ENCODE peak calls at places on chromosomes 7 and 10, in six cellular contexts. One of them, this sample, is unnamed.

GRCh38 chr7:92641921-92642511 is 51.8 kb upstream of the FAM133B start:
- ATAC-seq in IMR-90: peak; percentile 53
- ATAC-seq in HepG2: no peak
- ATAC-seq in HCT116: peak; percentile 58
- ATAC-seq in right lobe of liver: peak; percentile 12
- ATAC-seq in GM12878: peak; percentile 83
- ATAC-seq in this sample: no peak

GRCh38 chr7:84822941-84823510 is 363.8 kb downstream of the SEMA3D start:
- ATAC-seq in IMR-90: no peak
- ATAC-seq in HepG2: no peak
- ATAC-seq in HCT116: no peak
- ATAC-seq in right lobe of liver: no peak
- ATAC-seq in GM12878: no peak
- ATAC-seq in this sample: no peak

GRCh38 chr7:112073530-112073929 is 132.7 kb downstream of the DOCK4 start:
- ATAC-seq in IMR-90: no peak
- ATAC-seq in HepG2: no peak
- ATAC-seq in HCT116: no peak
- ATAC-seq in right lobe of liver: no peak
- ATAC-seq in GM12878: no peak
- ATAC-seq in this sample: no peak

GRCh38 chr7:106537119-106537518 is 123.8 kb downstream of the CCDC71L start:
- ATAC-seq in IMR-90: no peak
- ATAC-seq in HepG2: no peak
- ATAC-seq in HCT116: no peak
- ATAC-seq in right lobe of liver: peak; percentile 48
- ATAC-seq in GM12878: no peak
- ATAC-seq in this sample: no peak

GRCh38 chr7:24865994-24866615 is 108.8 kb upstream of the GSDME start:
- ATAC-seq in IMR-90: no peak
- ATAC-seq in HepG2: no peak
- ATAC-seq in HCT116: no peak
- ATAC-seq in right lobe of liver: no peak
- ATAC-seq in GM12878: peak; percentile 71
- ATAC-seq in this sample: no peak

GRCh38 chr10:62755662-62756653 is 48.6 kb upstream of the ADO start:
- ATAC-seq in IMR-90: no peak
- ATAC-seq in HepG2: no peak
- ATAC-seq in HCT116: no peak
- ATAC-seq in right lobe of liver: no peak
- ATAC-seq in GM12878: peak; percentile 91
- ATAC-seq in this sample: no peak

GRCh38 chr10:2836921-2837662 is 230.3 kb upstream of the PFKP start:
- ATAC-seq in IMR-90: no peak
- ATAC-seq in HepG2: no peak
- ATAC-seq in HCT116: no peak
- ATAC-seq in right lobe of liver: no peak
- ATAC-seq in GM12878: no peak
- ATAC-seq in this sample: no peak

GRCh38 chr10:89589091-89589725 is 53.8 kb upstream of the SLC16A12 start:
- ATAC-seq in IMR-90: no peak
- ATAC-seq in HepG2: no peak
- ATAC-seq in HCT116: no peak
- ATAC-seq in right lobe of liver: no peak
- ATAC-seq in GM12878: no peak
- ATAC-seq in this sample: no peak

GRCh38 chr7:49479421-49479820 is 294.0 kb upstream of the VWC2 start:
- ATAC-seq in IMR-90: no peak
- ATAC-seq in HepG2: no peak
- ATAC-seq in HCT116: no peak
- ATAC-seq in right lobe of liver: no peak
- ATAC-seq in GM12878: no peak
- ATAC-seq in this sample: no peak

GRCh38 chr7:85600425-85600824 is 413.6 kb upstream of the SEMA3D start:
- ATAC-seq in IMR-90: peak; percentile 38
- ATAC-seq in HepG2: no peak
- ATAC-seq in HCT116: no peak
- ATAC-seq in right lobe of liver: no peak
- ATAC-seq in GM12878: no peak
- ATAC-seq in this sample: no peak

GRCh38 chr7:5824297-5824610 is 42.8 kb upstream of the RNF216 start:
- ATAC-seq in IMR-90: no peak
- ATAC-seq in HepG2: no peak
- ATAC-seq in HCT116: no peak
- ATAC-seq in right lobe of liver: no peak
- ATAC-seq in GM12878: no peak
- ATAC-seq in this sample: no peak

GRCh38 chr10:128808921-128809440 is 658.1 kb upstream of the MGMT start:
- ATAC-seq in IMR-90: no peak
- ATAC-seq in HepG2: no peak
- ATAC-seq in HCT116: no peak
- ATAC-seq in right lobe of liver: no peak
- ATAC-seq in GM12878: no peak
- ATAC-seq in this sample: peak; percentile 3

GRCh38 chr10:62880162-62880561 is 64.0 kb upstream of the EGR2 start:
- ATAC-seq in IMR-90: no peak
- ATAC-seq in HepG2: no peak
- ATAC-seq in HCT116: no peak
- ATAC-seq in right lobe of liver: no peak
- ATAC-seq in GM12878: no peak
- ATAC-seq in this sample: no peak

GRCh38 chr10:50396491-50397311 is 145.4 kb upstream of the ASAH2 start:
- ATAC-seq in IMR-90: peak; percentile 88
- ATAC-seq in HepG2: no peak
- ATAC-seq in HCT116: no peak
- ATAC-seq in right lobe of liver: no peak
- ATAC-seq in GM12878: peak; percentile 92
- ATAC-seq in this sample: no peak

GRCh38 chr10:128222317-128222849 is 96.2 kb upstream of the MKI67 start:
- ATAC-seq in IMR-90: no peak
- ATAC-seq in HepG2: no peak
- ATAC-seq in HCT116: no peak
- ATAC-seq in right lobe of liver: no peak
- ATAC-seq in GM12878: no peak
- ATAC-seq in this sample: no peak

GRCh38 chr10:3542185-3542611 is 242.8 kb downstream of the KLF6 start:
- ATAC-seq in IMR-90: peak; percentile 33
- ATAC-seq in HepG2: no peak
- ATAC-seq in HCT116: no peak
- ATAC-seq in right lobe of liver: no peak
- ATAC-seq in GM12878: no peak
- ATAC-seq in this sample: peak; percentile 31

GRCh38 chr7:96729795-96730194 is 20.1 kb upstream of the SEM1 start:
- ATAC-seq in IMR-90: no peak
- ATAC-seq in HepG2: no peak
- ATAC-seq in HCT116: no peak
- ATAC-seq in right lobe of liver: no peak
- ATAC-seq in GM12878: no peak
- ATAC-seq in this sample: no peak

GRCh38 chr10:71237843-71238623 is 25.7 kb downstream of the UNC5B start:
- ATAC-seq in IMR-90: no peak
- ATAC-seq in HepG2: no peak
- ATAC-seq in HCT116: no peak
- ATAC-seq in right lobe of liver: no peak
- ATAC-seq in GM12878: no peak
- ATAC-seq in this sample: no peak

GRCh38 chr7:138835087-138835486 is 37.1 kb upstream of the ATP6V0A4 start:
- ATAC-seq in IMR-90: no peak
- ATAC-seq in HepG2: peak; percentile 57
- ATAC-seq in HCT116: peak; percentile 46
- ATAC-seq in right lobe of liver: no peak
- ATAC-seq in GM12878: no peak
- ATAC-seq in this sample: no peak

GRCh38 chr7:32928785-32929184 is 28.5 kb upstream of the FKBP9 start:
- ATAC-seq in IMR-90: no peak
- ATAC-seq in HepG2: no peak
- ATAC-seq in HCT116: no peak
- ATAC-seq in right lobe of liver: no peak
- ATAC-seq in GM12878: no peak
- ATAC-seq in this sample: no peak

GRCh38 chr7:140342732-140343514 is 55.4 kb downstream of the SLC37A3 start:
- ATAC-seq in IMR-90: peak; percentile 66
- ATAC-seq in HepG2: peak; percentile 85
- ATAC-seq in HCT116: peak; percentile 76
- ATAC-seq in right lobe of liver: peak; percentile 89
- ATAC-seq in GM12878: no peak
- ATAC-seq in this sample: peak; percentile 46

GRCh38 chr7:75915416-75916156 is 631 bp downstream of the POR start:
- ATAC-seq in IMR-90: no peak
- ATAC-seq in HepG2: peak; percentile 25
- ATAC-seq in HCT116: no peak
- ATAC-seq in right lobe of liver: peak; percentile 2
- ATAC-seq in GM12878: peak; percentile 59
- ATAC-seq in this sample: no peak

GRCh38 chr10:125639846-125640245 is 43.1 kb downstream of the TEX36 start:
- ATAC-seq in IMR-90: no peak
- ATAC-seq in HepG2: no peak
- ATAC-seq in HCT116: no peak
- ATAC-seq in right lobe of liver: no peak
- ATAC-seq in GM12878: no peak
- ATAC-seq in this sample: no peak

GRCh38 chr10:125003901-125004467 is 62.1 kb downstream of the ZRANB1 start:
- ATAC-seq in IMR-90: no peak
- ATAC-seq in HepG2: peak; percentile 29
- ATAC-seq in HCT116: peak; percentile 14
- ATAC-seq in right lobe of liver: no peak
- ATAC-seq in GM12878: peak; percentile 27
- ATAC-seq in this sample: no peak

GRCh38 chr7:4670791-4671190 is 11.3 kb upstream of the FOXK1 start:
- ATAC-seq in IMR-90: no peak
- ATAC-seq in HepG2: no peak
- ATAC-seq in HCT116: no peak
- ATAC-seq in right lobe of liver: no peak
- ATAC-seq in GM12878: no peak
- ATAC-seq in this sample: no peak
- TF ChIP-seq POLR2A in IMR-90: no peak
- TF ChIP-seq POLR2A in HepG2: no peak
- TF ChIP-seq POLR2A in HCT116: no peak
- TF ChIP-seq POLR2A in right lobe of liver: no peak
- TF ChIP-seq POLR2A in GM12878: no peak
- TF ChIP-seq POLR2A in this sample: no peak

GRCh38 chr7:124989911-124990310 is 60.3 kb upstream of the POT1 start:
- ATAC-seq in IMR-90: peak; percentile 49
- ATAC-seq in HepG2: no peak
- ATAC-seq in HCT116: no peak
- ATAC-seq in right lobe of liver: no peak
- ATAC-seq in GM12878: no peak
- ATAC-seq in this sample: no peak
- TF ChIP-seq POLR2A in IMR-90: no peak
- TF ChIP-seq POLR2A in HepG2: no peak
- TF ChIP-seq POLR2A in HCT116: no peak
- TF ChIP-seq POLR2A in right lobe of liver: no peak
- TF ChIP-seq POLR2A in GM12878: no peak
- TF ChIP-seq POLR2A in this sample: no peak

GRCh38 chr10:73413528-73414229 is at the start of gene ANXA7:
- ATAC-seq in IMR-90: peak; percentile 99
- ATAC-seq in HepG2: peak; percentile 95
- ATAC-seq in HCT116: peak; percentile 97
- ATAC-seq in right lobe of liver: peak; percentile 96
- ATAC-seq in GM12878: peak; percentile 97
- ATAC-seq in this sample: peak; percentile 97
- TF ChIP-seq POLR2A in IMR-90: peak; percentile 81
- TF ChIP-seq POLR2A in HepG2: peak; percentile 83
- TF ChIP-seq POLR2A in HCT116: peak; percentile 63
- TF ChIP-seq POLR2A in right lobe of liver: peak; percentile 81
- TF ChIP-seq POLR2A in GM12878: peak; percentile 88
- TF ChIP-seq POLR2A in this sample: peak; percentile 79

GRCh38 chr10:20372748-20373147 is 524.4 kb downstream of the NEBL start:
- ATAC-seq in IMR-90: no peak
- ATAC-seq in HepG2: no peak
- ATAC-seq in HCT116: no peak
- ATAC-seq in right lobe of liver: no peak
- ATAC-seq in GM12878: no peak
- ATAC-seq in this sample: no peak
- TF ChIP-seq POLR2A in IMR-90: no peak
- TF ChIP-seq POLR2A in HepG2: no peak
- TF ChIP-seq POLR2A in HCT116: no peak
- TF ChIP-seq POLR2A in right lobe of liver: no peak
- TF ChIP-seq POLR2A in GM12878: no peak
- TF ChIP-seq POLR2A in this sample: no peak

DNA sequence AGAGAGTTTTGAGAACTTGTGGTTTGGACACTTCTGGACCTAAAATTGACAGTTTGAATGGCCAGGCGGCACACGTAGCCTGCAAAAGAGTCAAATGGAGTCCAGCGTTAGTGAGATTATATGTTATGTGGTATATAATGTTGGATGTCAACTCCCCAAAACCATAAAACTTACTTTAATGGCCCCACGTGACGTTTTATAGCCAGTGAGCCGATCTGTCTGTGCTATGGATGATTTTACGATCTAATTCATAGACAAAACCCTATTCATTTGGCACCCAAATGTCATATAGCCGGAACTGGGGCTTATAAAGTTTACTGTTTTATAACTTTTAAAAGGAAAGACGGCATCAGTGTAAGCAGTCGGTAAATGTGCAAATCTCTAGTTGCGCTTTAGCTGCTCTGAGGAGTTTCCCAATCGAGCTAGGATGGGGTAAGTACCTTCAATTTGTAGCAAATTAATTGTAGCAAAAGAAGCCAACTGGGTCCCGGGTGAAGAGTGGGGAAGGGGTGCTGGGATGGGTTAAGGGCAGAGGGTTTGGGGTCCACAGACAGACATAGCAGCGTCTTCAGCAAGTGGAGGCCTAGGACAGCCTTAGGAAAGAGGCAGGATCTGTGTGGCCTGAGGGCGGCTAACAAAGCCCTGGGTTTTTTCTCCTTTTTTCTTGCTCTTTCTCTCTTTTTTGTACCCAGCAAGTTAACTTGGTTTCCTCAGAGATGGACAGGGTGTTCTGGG is 3.2 kb downstream of the HOXA5 start:
- ATAC-seq in IMR-90: no peak
- ATAC-seq in HepG2: no peak
- ATAC-seq in HCT116: no peak
- ATAC-seq in right lobe of liver: no peak
- ATAC-seq in GM12878: no peak
- ATAC-seq in this sample: no peak
- TF ChIP-seq POLR2A in IMR-90: no peak
- TF ChIP-seq POLR2A in HepG2: no peak
- TF ChIP-seq POLR2A in HCT116: no peak
- TF ChIP-seq POLR2A in right lobe of liver: no peak
- TF ChIP-seq POLR2A in GM12878: no peak
- TF ChIP-seq POLR2A in this sample: no peak

GRCh38 chr10:103659674-103660363 is 166.3 kb downstream of the NEURL1 start:
- ATAC-seq in IMR-90: peak; percentile 81
- ATAC-seq in HepG2: peak; percentile 57
- ATAC-seq in HCT116: peak; percentile 46
- ATAC-seq in right lobe of liver: peak; percentile 89
- ATAC-seq in GM12878: peak; percentile 94
- ATAC-seq in this sample: peak; percentile 87
- TF ChIP-seq POLR2A in IMR-90: peak; percentile 23
- TF ChIP-seq POLR2A in HepG2: no peak
- TF ChIP-seq POLR2A in HCT116: no peak
- TF ChIP-seq POLR2A in right lobe of liver: peak; percentile 77
- TF ChIP-seq POLR2A in GM12878: no peak
- TF ChIP-seq POLR2A in this sample: peak; percentile 26